ENCODE peak calls at places on chromosome 3, in five cellular contexts. V is psoas muscle; T is foreskin keratinocyte; S is AG08396; Z is stimulated activated CD4-positive, alpha-beta T cell treated with anti-CD3 and anti-CD28 coated beads, TNF-alpha, amount 100 ng/mL, for 24 hours. P is an unnamed sample.

GRCh38 chr3:45180051-45180450 is 33.9 kb upstream of the CDCP1 start:
- DNase-seq in V (no peak), T (no peak), S (peak), Z (no peak), P (no peak)

GRCh38 chr3:186896875-186897274 is 33.5 kb upstream of the ST6GAL1 start:
- DNase-seq in V (no peak), T (no peak), S (no peak), Z (no peak), P (no peak)

GRCh38 chr3:104180906-104181305 is 1185.8 kb upstream of the ALCAM start:
- DNase-seq in V (no peak), T (no peak), S (no peak), Z (no peak), P (no peak)

GRCh38 chr3:115518100-115518852 is 105.0 kb upstream of the GAP43 start:
- DNase-seq in V (peak), T (peak), S (peak), Z (no peak), P (peak)

GRCh38 chr3:114216186-114216970 is 21.0 kb downstream of the ZNF80 start:
- DNase-seq in V (no peak), T (no peak), S (peak), Z (no peak), P (no peak)

GRCh38 chr3:168888781-168889180 is 774.7 kb downstream of the MECOM start:
- DNase-seq in V (no peak), T (no peak), S (no peak), Z (no peak), P (no peak)

GRCh38 chr3:70753572-70753971 is 441.1 kb upstream of the MDFIC2 start:
- DNase-seq in V (no peak), T (no peak), S (no peak), Z (no peak), P (no peak)

GRCh38 chr3:139646505-139646904 is 31.3 kb downstream of the NMNAT3 start:
- DNase-seq in V (no peak), T (no peak), S (no peak), Z (no peak), P (no peak)

GRCh38 chr3:191236635-191237034 is 37.6 kb downstream of the OSTN start:
- DNase-seq in V (no peak), T (no peak), S (peak), Z (no peak), P (no peak)

GRCh38 chr3:69856965-69857364 is 117.7 kb downstream of the MITF start:
- DNase-seq in V (no peak), T (no peak), S (no peak), Z (no peak), P (no peak)

GRCh38 chr3:134822065-134822464 is 27.0 kb downstream of the EPHB1 start:
- DNase-seq in V (no peak), T (no peak), S (no peak), Z (no peak), P (no peak)

GRCh38 chr3:156711113-156711512 is 36.7 kb downstream of the TIPARP start:
- DNase-seq in V (no peak), T (no peak), S (no peak), Z (no peak), P (no peak)

GRCh38 chr3:10437272-10437994 is 68.0 kb downstream of the ATP2B2 start:
- DNase-seq in V (no peak), T (no peak), S (peak), Z (peak), P (no peak)

GRCh38 chr3:115330406-115330805 is 183.3 kb upstream of the ZBTB20 start:
- DNase-seq in V (no peak), T (no peak), S (peak), Z (no peak), P (no peak)

GRCh38 chr3:118587847-118588246 is 446.8 kb downstream of the IGSF11 start:
- DNase-seq in V (no peak), T (peak), S (no peak), Z (no peak), P (no peak)

GRCh38 chr3:158382479-158382878 is 188.5 kb upstream of the MLF1 start:
- DNase-seq in V (no peak), T (no peak), S (no peak), Z (no peak), P (no peak)

GRCh38 chr3:122031123-122031468 is 9.0 kb upstream of the ILDR1 start:
- DNase-seq in V (no peak), T (no peak), S (no peak), Z (no peak), P (no peak)

GRCh38 chr3:151178208-151178845 is 24.7 kb downstream of the GPR171 start:
- DNase-seq in V (no peak), T (no peak), S (no peak), Z (no peak), P (no peak)

GRCh38 chr3:65473746-65474145 is 565.0 kb downstream of the MAGI1 start:
- DNase-seq in V (no peak), T (peak), S (peak), Z (no peak), P (no peak)

GRCh38 chr3:43105224-43105596 is 669 bp downstream of the POMGNT2 start:
- DNase-seq in V (no peak), T (no peak), S (no peak), Z (no peak), P (peak)

GRCh38 chr3:29427266-29428103 is 146.6 kb downstream of the RBMS3 start:
- DNase-seq in V (no peak), T (no peak), S (peak), Z (no peak), P (no peak)

GRCh38 chr3:2099779-2100191 is 1.1 kb downstream of the CNTN4 start:
- DNase-seq in V (no peak), T (no peak), S (no peak), Z (no peak), P (no peak)

GRCh38 chr3:70805044-70805732 is 492.8 kb upstream of the MDFIC2 start:
- DNase-seq in V (no peak), T (no peak), S (peak), Z (no peak), P (no peak)

GRCh38 chr3:130779486-130779885 is 32.9 kb upstream of the PIK3R4 start:
- DNase-seq in V (no peak), T (no peak), S (no peak), Z (no peak), P (no peak)

GRCh38 chr3:195703776-195704175 is 17.0 kb upstream of the MUC20 start:
- DNase-seq in V (no peak), T (no peak), S (no peak), Z (no peak), P (no peak)

GRCh38 chr3:55061619-55062018 is 133.8 kb upstream of the LRTM1 start:
- DNase-seq in V (no peak), T (peak), S (no peak), Z (no peak), P (no peak)

GRCh38 chr3:64242435-64242834 is 17.2 kb upstream of the PRICKLE2 start:
- DNase-seq in V (no peak), T (no peak), S (no peak), Z (no peak), P (no peak)

GRCh38 chr3:119352235-119352634 is 58.1 kb downstream of the ARHGAP31 start:
- DNase-seq in V (no peak), T (no peak), S (no peak), Z (peak), P (no peak)

GRCh38 chr3:185280572-185281365 is 26.9 kb upstream of the EHHADH start:
- DNase-seq in V (no peak), T (peak), S (peak), Z (no peak), P (no peak)

GRCh38 chr3:16319307-16319706 is 54.3 kb downstream of the OXNAD1 start:
- DNase-seq in V (no peak), T (no peak), S (no peak), Z (peak), P (peak)

GRCh38 chr3:139774570-139775302 is 97.0 kb upstream of the NMNAT3 start:
- DNase-seq in V (peak), T (no peak), S (no peak), Z (no peak), P (no peak)

GRCh38 chr3:184308744-184309143 is 5.7 kb upstream of the EIF4G1 start:
- DNase-seq in V (no peak), T (no peak), S (no peak), Z (no peak), P (no peak)

P was measured in adrenal gland.